ENCODE peak calls at places on chromosomes 4 and X, in seven cellular contexts. D is stimulated activated CD8-positive, alpha-beta memory T cell treated with anti-CD3 and anti-CD28 coated beads, Interleukin-4, amount 100 ng/mL, for 1 hour; V is fibroblast of the aortic adventitia; Q is stimulated activated CD4-positive, alpha-beta T cell treated with anti-CD3 and anti-CD28 coated beads, TNF-alpha, amount 100 ng/mL, for 48 hours; Z is HCT116; X is MCF 10A; Y is NCI-H2029. G is an unnamed sample.

GRCh38 chrX:115560978-115561604 is at the start of gene PLS3:
- DNase-seq in Y (peak; percentile 33), Z (peak; percentile 77), Q (no peak), D (no peak), X (peak; percentile 81), V (peak; percentile 87), G (peak; percentile 90)

GRCh38 chr4:69760455-69760854 is at the start of gene SULT1B1:
- DNase-seq in D (no peak), Y (no peak), V (peak; percentile 81), Z (no peak), X (peak; percentile 33), Q (no peak), G (no peak)

GRCh38 chr4:106358899-106359298 is 9.7 kb downstream of the GIMD1 start:
- DNase-seq in X (no peak), D (no peak), Y (no peak), V (peak; percentile 60), Q (no peak), Z (no peak), G (no peak)

GRCh38 chrX:151806967-151807540 is 72.5 kb downstream of the CNGA2 start:
- DNase-seq in Z (no peak), X (no peak), Y (no peak), V (no peak), Q (no peak), D (no peak), G (no peak)

GRCh38 chr4:101183658-101184373 is 163.5 kb downstream of the PPP3CA start:
- DNase-seq in X (no peak), Y (no peak), D (no peak), Z (no peak), Q (no peak), V (peak; percentile 10), G (no peak)

GRCh38 chrX:39821011-39821708 is 276.6 kb downstream of the BCOR start:
- DNase-seq in X (no peak), V (no peak), Y (no peak), Q (no peak), Z (no peak), D (no peak), G (no peak)

GRCh38 chr4:15294832-15295231 is 133.0 kb upstream of the C1QTNF7 start:
- DNase-seq in Q (no peak), Z (no peak), X (no peak), V (no peak), Y (no peak), D (no peak), G (no peak)

GRCh38 chr4:77248805-77249204 is 91.8 kb downstream of the CCNG2 start:
- DNase-seq in D (no peak), Q (no peak), Z (no peak), X (no peak), V (no peak), Y (no peak), G (no peak)

GRCh38 chrX:132474522-132474921 is 14.3 kb downstream of the MBNL3 start:
- DNase-seq in Z (no peak), Q (no peak), V (no peak), Y (no peak), X (no peak), D (no peak), G (no peak)

GRCh38 chr4:23878912-23879732 is 10.7 kb downstream of the PPARGC1A start:
- DNase-seq in Y (no peak), V (no peak), Z (no peak), Q (no peak), D (no peak), X (no peak), G (no peak)

GRCh38 chr4:25057299-25057698 is 26.6 kb upstream of the LGI2 start:
- DNase-seq in D (no peak), Z (no peak), X (no peak), Q (no peak), V (no peak), Y (no peak), G (no peak)

GRCh38 chrX:123167621-123168020 is 16.5 kb upstream of the GRIA3 start:
- DNase-seq in Q (no peak), D (no peak), V (no peak), X (no peak), Y (no peak), Z (no peak), G (no peak)

GRCh38 chr4:60134106-60134505 is 1066.0 kb upstream of the ADGRL3 start:
- DNase-seq in V (no peak), D (no peak), Y (no peak), Z (no peak), Q (no peak), X (peak; percentile 34), G (no peak)

GRCh38 chr4:100070868-100071267 is 119.4 kb downstream of the DDIT4L start:
- DNase-seq in Q (no peak), Y (no peak), V (no peak), X (no peak), D (no peak), Z (no peak), G (no peak)

GRCh38 chrX:71917621-71918341 is 7.1 kb downstream of the NHSL2 start:
- DNase-seq in D (no peak), Z (no peak), Q (no peak), X (peak; percentile 20), Y (no peak), V (no peak), G (no peak)

GRCh38 chrX:3541336-3541735 is 172.1 kb downstream of the PRKX start:
- DNase-seq in V (no peak), X (no peak), Q (no peak), Y (no peak), D (no peak), Z (no peak), G (no peak)

GRCh38 chr4:95249402-95250043 is 299.2 kb downstream of the UNC5C start:
- DNase-seq in X (no peak), Y (no peak), V (no peak), Q (no peak), Z (no peak), D (no peak), G (no peak)

GRCh38 chrX:106608016-106608415 is 3.8 kb upstream of the RADX start:
- DNase-seq in Z (no peak), Q (no peak), Y (no peak), X (no peak), V (no peak), D (no peak), G (no peak)

GRCh38 chr4:65242156-65242846 is 428.0 kb downstream of the EPHA5 start:
- DNase-seq in Z (no peak), D (no peak), X (no peak), V (no peak), Q (no peak), Y (peak; percentile 35), G (no peak)

GRCh38 chr4:187354740-187355139 is 631.1 kb upstream of the FAT1 start:
- DNase-seq in D (no peak), X (no peak), Y (no peak), V (no peak), Z (no peak), Q (no peak), G (no peak)

GRCh38 chr4:104719539-104720230 is 225.0 kb upstream of the CXXC4 start:
- DNase-seq in D (no peak), V (no peak), X (no peak), Q (no peak), Y (no peak), Z (no peak), G (no peak)

GRCh38 chr4:8911311-8912088 is 39.9 kb upstream of the HMX1 start:
- DNase-seq in X (no peak), V (no peak), Q (no peak), Z (no peak), D (no peak), Y (no peak), G (no peak)

G was measured in ascending aorta.